ENCODE peak calls at places on chromosomes 5 and 9, in eight cellular contexts. One of them, this sample, is unnamed.

GRCh38 chr5:135467051-135467625 is 15.0 kb upstream of the TIFAB start:
- DNase-seq in progenitor cell of endocrine pancreas: no peak
- DNase-seq in GM04504: no peak
- DNase-seq in neural progenitor cell: no peak
- DNase-seq in psoas muscle: no peak
- DNase-seq in AG04449: no peak
- DNase-seq in stimulated activated CD4-positive, alpha-beta T cell treated with anti-CD3 and anti-CD28 coated beads, TNF-alpha, amount 100 ng/mL, for 24 hours: no peak
- DNase-seq in GM10248: no peak
- DNase-seq in this sample: peak; percentile 10

GRCh38 chr9:97555164-97555563 is 53.7 kb downstream of the TMOD1 start:
- DNase-seq in progenitor cell of endocrine pancreas: no peak
- DNase-seq in GM04504: no peak
- DNase-seq in neural progenitor cell: peak; percentile 63
- DNase-seq in psoas muscle: peak; percentile 42
- DNase-seq in AG04449: no peak
- DNase-seq in stimulated activated CD4-positive, alpha-beta T cell treated with anti-CD3 and anti-CD28 coated beads, TNF-alpha, amount 100 ng/mL, for 24 hours: no peak
- DNase-seq in GM10248: no peak
- DNase-seq in this sample: no peak

GRCh38 chr9:69996947-69997346 is 46.7 kb upstream of the MAMDC2 start:
- DNase-seq in progenitor cell of endocrine pancreas: no peak
- DNase-seq in GM04504: no peak
- DNase-seq in neural progenitor cell: no peak
- DNase-seq in psoas muscle: no peak
- DNase-seq in AG04449: no peak
- DNase-seq in stimulated activated CD4-positive, alpha-beta T cell treated with anti-CD3 and anti-CD28 coated beads, TNF-alpha, amount 100 ng/mL, for 24 hours: no peak
- DNase-seq in GM10248: no peak
- DNase-seq in this sample: no peak

GRCh38 chr9:124030969-124031451 is 19.4 kb downstream of the LHX2 start:
- DNase-seq in progenitor cell of endocrine pancreas: no peak
- DNase-seq in GM04504: no peak
- DNase-seq in neural progenitor cell: no peak
- DNase-seq in psoas muscle: no peak
- DNase-seq in AG04449: peak; percentile 54
- DNase-seq in stimulated activated CD4-positive, alpha-beta T cell treated with anti-CD3 and anti-CD28 coated beads, TNF-alpha, amount 100 ng/mL, for 24 hours: no peak
- DNase-seq in GM10248: no peak
- DNase-seq in this sample: no peak

GRCh38 chr9:89690334-89690912 is 85.6 kb downstream of the GADD45G start:
- DNase-seq in progenitor cell of endocrine pancreas: no peak
- DNase-seq in GM04504: no peak
- DNase-seq in neural progenitor cell: no peak
- DNase-seq in psoas muscle: no peak
- DNase-seq in AG04449: no peak
- DNase-seq in stimulated activated CD4-positive, alpha-beta T cell treated with anti-CD3 and anti-CD28 coated beads, TNF-alpha, amount 100 ng/mL, for 24 hours: no peak
- DNase-seq in GM10248: peak; percentile 63
- DNase-seq in this sample: no peak

GRCh38 chr5:162858770-162859169 is 578.6 kb upstream of the CCNG1 start:
- DNase-seq in progenitor cell of endocrine pancreas: no peak
- DNase-seq in GM04504: no peak
- DNase-seq in neural progenitor cell: no peak
- DNase-seq in psoas muscle: no peak
- DNase-seq in AG04449: no peak
- DNase-seq in stimulated activated CD4-positive, alpha-beta T cell treated with anti-CD3 and anti-CD28 coated beads, TNF-alpha, amount 100 ng/mL, for 24 hours: no peak
- DNase-seq in GM10248: no peak
- DNase-seq in this sample: no peak

GRCh38 chr5:169717298-169717697 is 80.2 kb downstream of the DOCK2 start:
- DNase-seq in progenitor cell of endocrine pancreas: no peak
- DNase-seq in GM04504: no peak
- DNase-seq in neural progenitor cell: no peak
- DNase-seq in psoas muscle: no peak
- DNase-seq in AG04449: no peak
- DNase-seq in stimulated activated CD4-positive, alpha-beta T cell treated with anti-CD3 and anti-CD28 coated beads, TNF-alpha, amount 100 ng/mL, for 24 hours: no peak
- DNase-seq in GM10248: no peak
- DNase-seq in this sample: no peak

GRCh38 chr5:61277190-61277589 is 54.9 kb upstream of the ZSWIM6 start:
- DNase-seq in progenitor cell of endocrine pancreas: no peak
- DNase-seq in GM04504: no peak
- DNase-seq in neural progenitor cell: peak; percentile 55
- DNase-seq in psoas muscle: no peak
- DNase-seq in AG04449: no peak
- DNase-seq in stimulated activated CD4-positive, alpha-beta T cell treated with anti-CD3 and anti-CD28 coated beads, TNF-alpha, amount 100 ng/mL, for 24 hours: peak; percentile 14
- DNase-seq in GM10248: peak; percentile 35
- DNase-seq in this sample: no peak

GRCh38 chr5:113375492-113376060 is 59.2 kb downstream of the TSSK1B start:
- DNase-seq in progenitor cell of endocrine pancreas: no peak
- DNase-seq in GM04504: no peak
- DNase-seq in neural progenitor cell: no peak
- DNase-seq in psoas muscle: no peak
- DNase-seq in AG04449: no peak
- DNase-seq in stimulated activated CD4-positive, alpha-beta T cell treated with anti-CD3 and anti-CD28 coated beads, TNF-alpha, amount 100 ng/mL, for 24 hours: no peak
- DNase-seq in GM10248: no peak
- DNase-seq in this sample: no peak

GRCh38 chr9:70083429-70083828 is 39.8 kb downstream of the MAMDC2 start:
- DNase-seq in progenitor cell of endocrine pancreas: no peak
- DNase-seq in GM04504: no peak
- DNase-seq in neural progenitor cell: peak; percentile 63
- DNase-seq in psoas muscle: no peak
- DNase-seq in AG04449: no peak
- DNase-seq in stimulated activated CD4-positive, alpha-beta T cell treated with anti-CD3 and anti-CD28 coated beads, TNF-alpha, amount 100 ng/mL, for 24 hours: no peak
- DNase-seq in GM10248: no peak
- DNase-seq in this sample: no peak

GRCh38 chr5:171953860-171954701 is 52.4 kb downstream of the FBXW11 start:
- DNase-seq in progenitor cell of endocrine pancreas: no peak
- DNase-seq in GM04504: no peak
- DNase-seq in neural progenitor cell: no peak
- DNase-seq in psoas muscle: no peak
- DNase-seq in AG04449: peak; percentile 38
- DNase-seq in stimulated activated CD4-positive, alpha-beta T cell treated with anti-CD3 and anti-CD28 coated beads, TNF-alpha, amount 100 ng/mL, for 24 hours: no peak
- DNase-seq in GM10248: no peak
- DNase-seq in this sample: no peak

GRCh38 chr9:98861881-98862501 is 54.5 kb downstream of the GALNT12 start:
- DNase-seq in progenitor cell of endocrine pancreas: no peak
- DNase-seq in GM04504: peak; percentile 98
- DNase-seq in neural progenitor cell: no peak
- DNase-seq in psoas muscle: peak; percentile 57
- DNase-seq in AG04449: peak; percentile 62
- DNase-seq in stimulated activated CD4-positive, alpha-beta T cell treated with anti-CD3 and anti-CD28 coated beads, TNF-alpha, amount 100 ng/mL, for 24 hours: no peak
- DNase-seq in GM10248: no peak
- DNase-seq in this sample: no peak

GRCh38 chr5:79503794-79504495 is 10.0 kb downstream of the HOMER1 start:
- DNase-seq in progenitor cell of endocrine pancreas: no peak
- DNase-seq in GM04504: no peak
- DNase-seq in neural progenitor cell: no peak
- DNase-seq in psoas muscle: no peak
- DNase-seq in AG04449: no peak
- DNase-seq in stimulated activated CD4-positive, alpha-beta T cell treated with anti-CD3 and anti-CD28 coated beads, TNF-alpha, amount 100 ng/mL, for 24 hours: no peak
- DNase-seq in GM10248: no peak
- DNase-seq in this sample: no peak

GRCh38 chr9:113275147-113276131 is at the start of the genes CDC26 and PRPF4:
- DNase-seq in progenitor cell of endocrine pancreas: peak; percentile 89
- DNase-seq in GM04504: peak; percentile 97
- DNase-seq in neural progenitor cell: peak; percentile 99
- DNase-seq in psoas muscle: peak; percentile 96
- DNase-seq in AG04449: peak; percentile 94
- DNase-seq in stimulated activated CD4-positive, alpha-beta T cell treated with anti-CD3 and anti-CD28 coated beads, TNF-alpha, amount 100 ng/mL, for 24 hours: peak; percentile 96
- DNase-seq in GM10248: peak; percentile 97
- DNase-seq in this sample: peak; percentile 97

GRCh38 chr5:160008877-160009590 is at the start of gene TTC1:
- DNase-seq in progenitor cell of endocrine pancreas: peak; percentile 75
- DNase-seq in GM04504: peak; percentile 98
- DNase-seq in neural progenitor cell: peak; percentile 99
- DNase-seq in psoas muscle: peak; percentile 90
- DNase-seq in AG04449: peak; percentile 91
- DNase-seq in stimulated activated CD4-positive, alpha-beta T cell treated with anti-CD3 and anti-CD28 coated beads, TNF-alpha, amount 100 ng/mL, for 24 hours: peak; percentile 87
- DNase-seq in GM10248: peak; percentile 93
- DNase-seq in this sample: peak; percentile 90

GRCh38 chr9:90821697-90822096 is 20.1 kb downstream of the SYK start:
- DNase-seq in progenitor cell of endocrine pancreas: no peak
- DNase-seq in GM04504: no peak
- DNase-seq in neural progenitor cell: no peak
- DNase-seq in psoas muscle: no peak
- DNase-seq in AG04449: no peak
- DNase-seq in stimulated activated CD4-positive, alpha-beta T cell treated with anti-CD3 and anti-CD28 coated beads, TNF-alpha, amount 100 ng/mL, for 24 hours: no peak
- DNase-seq in GM10248: no peak
- DNase-seq in this sample: no peak

GRCh38 chr9:127318651-127319167 is 54.1 kb downstream of the GARNL3 start:
- DNase-seq in progenitor cell of endocrine pancreas: no peak
- DNase-seq in GM04504: peak; percentile 25
- DNase-seq in neural progenitor cell: no peak
- DNase-seq in psoas muscle: no peak
- DNase-seq in AG04449: no peak
- DNase-seq in stimulated activated CD4-positive, alpha-beta T cell treated with anti-CD3 and anti-CD28 coated beads, TNF-alpha, amount 100 ng/mL, for 24 hours: no peak
- DNase-seq in GM10248: no peak
- DNase-seq in this sample: no peak

GRCh38 chr9:91943447-91943846 is 6.6 kb downstream of the ROR2 start:
- DNase-seq in progenitor cell of endocrine pancreas: no peak
- DNase-seq in GM04504: no peak
- DNase-seq in neural progenitor cell: no peak
- DNase-seq in psoas muscle: no peak
- DNase-seq in AG04449: no peak
- DNase-seq in stimulated activated CD4-positive, alpha-beta T cell treated with anti-CD3 and anti-CD28 coated beads, TNF-alpha, amount 100 ng/mL, for 24 hours: no peak
- DNase-seq in GM10248: no peak
- DNase-seq in this sample: no peak

GRCh38 chr5:172785429-172786088 is 14.6 kb upstream of the DUSP1 start:
- DNase-seq in progenitor cell of endocrine pancreas: no peak
- DNase-seq in GM04504: no peak
- DNase-seq in neural progenitor cell: no peak
- DNase-seq in psoas muscle: no peak
- DNase-seq in AG04449: no peak
- DNase-seq in stimulated activated CD4-positive, alpha-beta T cell treated with anti-CD3 and anti-CD28 coated beads, TNF-alpha, amount 100 ng/mL, for 24 hours: no peak
- DNase-seq in GM10248: no peak
- DNase-seq in this sample: no peak

GRCh38 chr9:16417749-16418148 is 452.7 kb downstream of the BNC2 start:
- DNase-seq in progenitor cell of endocrine pancreas: no peak
- DNase-seq in GM04504: no peak
- DNase-seq in neural progenitor cell: no peak
- DNase-seq in psoas muscle: no peak
- DNase-seq in AG04449: no peak
- DNase-seq in stimulated activated CD4-positive, alpha-beta T cell treated with anti-CD3 and anti-CD28 coated beads, TNF-alpha, amount 100 ng/mL, for 24 hours: no peak
- DNase-seq in GM10248: no peak
- DNase-seq in this sample: no peak

This sample was measured in WTC11.